ENCODE peak calls at places on chromosomes 13 and 19, in seven cellular contexts. One of them, this sample, is unnamed. For H3K4me1 and H3K9me3, the result is how much of the 10 kb centered on the place peaks cover.

GRCh38 chr13:39040206-39040605 is 1.9 kb downstream of the NHLRC3 start:
- DNase-seq in CD8-positive, alpha-beta memory T cell: no peak
- DNase-seq in pancreas: no peak
- DNase-seq in tibial artery: no peak
- DNase-seq in body of pancreas: no peak
- DNase-seq in IMR-90: no peak
- DNase-seq in sigmoid colon: no peak
- DNase-seq in this sample: no peak

GRCh38 chr13:26328326-26328725 is 74.4 kb downstream of the CDK8 start:
- DNase-seq in pancreas: no peak
- DNase-seq in CD8-positive, alpha-beta memory T cell: no peak
- DNase-seq in body of pancreas: no peak
- DNase-seq in tibial artery: no peak
- DNase-seq in IMR-90: no peak
- DNase-seq in sigmoid colon: no peak
- DNase-seq in this sample: no peak

GRCh38 chr13:102141625-102142472 is 260.0 kb downstream of the FGF14 start:
- DNase-seq in tibial artery: no peak
- DNase-seq in CD8-positive, alpha-beta memory T cell: no peak
- DNase-seq in IMR-90: peak
- DNase-seq in pancreas: no peak
- DNase-seq in body of pancreas: no peak
- DNase-seq in sigmoid colon: no peak
- DNase-seq in this sample: no peak

GRCh38 chr13:98384739-98385138 is 192.2 kb downstream of the STK24 start:
- DNase-seq in body of pancreas: no peak
- DNase-seq in tibial artery: no peak
- DNase-seq in IMR-90: peak
- DNase-seq in pancreas: no peak
- DNase-seq in sigmoid colon: no peak
- DNase-seq in CD8-positive, alpha-beta memory T cell: no peak
- DNase-seq in this sample: no peak

GRCh38 chr13:51557875-51558604 is 26.2 kb upstream of the WDFY2 start:
- DNase-seq in tibial artery: no peak
- DNase-seq in body of pancreas: no peak
- DNase-seq in CD8-positive, alpha-beta memory T cell: no peak
- DNase-seq in IMR-90: peak
- DNase-seq in sigmoid colon: no peak
- DNase-seq in pancreas: no peak
- DNase-seq in this sample: no peak

GRCh38 chr13:52862358-52863206 is 14.1 kb upstream of the PCDH8 start:
- DNase-seq in tibial artery: no peak
- DNase-seq in IMR-90: no peak
- DNase-seq in body of pancreas: no peak
- DNase-seq in pancreas: peak
- DNase-seq in CD8-positive, alpha-beta memory T cell: no peak
- DNase-seq in sigmoid colon: no peak
- DNase-seq in this sample: no peak

GRCh38 chr13:101654916-101655315 is 202.4 kb downstream of the ITGBL1 start:
- DNase-seq in pancreas: no peak
- DNase-seq in CD8-positive, alpha-beta memory T cell: no peak
- DNase-seq in IMR-90: peak
- DNase-seq in body of pancreas: no peak
- DNase-seq in sigmoid colon: no peak
- DNase-seq in tibial artery: no peak
- DNase-seq in this sample: no peak

GRCh38 chr13:77696006-77696862 is 1.3 kb upstream of the SLAIN1 start:
- DNase-seq in CD8-positive, alpha-beta memory T cell: no peak
- DNase-seq in pancreas: no peak
- DNase-seq in sigmoid colon: no peak
- DNase-seq in IMR-90: no peak
- DNase-seq in body of pancreas: no peak
- DNase-seq in tibial artery: no peak
- DNase-seq in this sample: no peak

GRCh38 chr19:46076951-46077814 is 36.4 kb upstream of the IGFL4 start:
- DNase-seq in tibial artery: peak
- DNase-seq in CD8-positive, alpha-beta memory T cell: no peak
- DNase-seq in body of pancreas: peak
- DNase-seq in IMR-90: peak
- DNase-seq in sigmoid colon: peak
- DNase-seq in pancreas: peak
- DNase-seq in this sample: no peak

GRCh38 chr19:50547385-50548190 is 20.6 kb downstream of the LRRC4B start:
- DNase-seq in pancreas: no peak
- DNase-seq in tibial artery: no peak
- DNase-seq in IMR-90: no peak
- DNase-seq in CD8-positive, alpha-beta memory T cell: no peak
- DNase-seq in sigmoid colon: no peak
- DNase-seq in body of pancreas: no peak
- DNase-seq in this sample: no peak

GRCh38 chr13:112067121-112067741 is at the start of gene SOX1:
- DNase-seq in body of pancreas: no peak
- DNase-seq in tibial artery: no peak
- DNase-seq in IMR-90: no peak
- DNase-seq in CD8-positive, alpha-beta memory T cell: no peak
- DNase-seq in pancreas: peak
- DNase-seq in sigmoid colon: no peak
- DNase-seq in this sample: no peak

GRCh38 chr19:19336597-19336996 is 16.0 kb downstream of the MAU2 start:
- DNase-seq in body of pancreas: no peak
- DNase-seq in CD8-positive, alpha-beta memory T cell: no peak
- DNase-seq in tibial artery: no peak
- DNase-seq in pancreas: no peak
- DNase-seq in IMR-90: no peak
- DNase-seq in sigmoid colon: no peak
- DNase-seq in this sample: no peak

GRCh38 chr19:17339088-17339741 is 1.9 kb downstream of the GTPBP3 start:
- DNase-seq in body of pancreas: no peak
- DNase-seq in CD8-positive, alpha-beta memory T cell: no peak
- DNase-seq in tibial artery: no peak
- DNase-seq in sigmoid colon: no peak
- DNase-seq in IMR-90: no peak
- DNase-seq in pancreas: peak
- DNase-seq in this sample: no peak

GRCh38 chr19:43467730-43468129 is 2.3 kb upstream of the LYPD3 start:
- DNase-seq in sigmoid colon: no peak
- DNase-seq in body of pancreas: no peak
- DNase-seq in tibial artery: no peak
- DNase-seq in IMR-90: peak
- DNase-seq in CD8-positive, alpha-beta memory T cell: no peak
- DNase-seq in pancreas: no peak
- DNase-seq in this sample: no peak

GRCh38 chr19:54616057-54616456 is 14.2 kb upstream of the LILRB1 start:
- DNase-seq in tibial artery: no peak
- DNase-seq in sigmoid colon: no peak
- DNase-seq in CD8-positive, alpha-beta memory T cell: no peak
- DNase-seq in IMR-90: no peak
- DNase-seq in pancreas: no peak
- DNase-seq in body of pancreas: no peak
- DNase-seq in this sample: no peak

GRCh38 chr19:13117176-13117771 is 734 bp upstream of the TRMT1 start:
- DNase-seq in body of pancreas: no peak
- DNase-seq in IMR-90: no peak
- DNase-seq in pancreas: no peak
- DNase-seq in sigmoid colon: no peak
- DNase-seq in tibial artery: no peak
- DNase-seq in CD8-positive, alpha-beta memory T cell: no peak
- DNase-seq in this sample: no peak

GRCh38 chr19:13117772-13118423 is at the start of gene NACC1:
- DNase-seq in IMR-90: peak
- DNase-seq in sigmoid colon: peak
- DNase-seq in pancreas: peak
- DNase-seq in CD8-positive, alpha-beta memory T cell: peak
- DNase-seq in tibial artery: peak
- DNase-seq in body of pancreas: peak
- DNase-seq in this sample: peak

GRCh38 chr19:13118424-13119193 is 545 bp downstream of the NACC1 start:
- DNase-seq in CD8-positive, alpha-beta memory T cell: no peak
- DNase-seq in pancreas: peak
- DNase-seq in body of pancreas: no peak
- DNase-seq in tibial artery: no peak
- DNase-seq in sigmoid colon: peak
- DNase-seq in IMR-90: peak
- DNase-seq in this sample: peak

GRCh38 chr19:13116282-13117175 is at the start of gene TRMT1:
- DNase-seq in sigmoid colon: peak
- DNase-seq in IMR-90: peak
- DNase-seq in CD8-positive, alpha-beta memory T cell: peak
- DNase-seq in pancreas: peak
- DNase-seq in body of pancreas: peak
- DNase-seq in tibial artery: peak
- DNase-seq in this sample: peak

DNA sequence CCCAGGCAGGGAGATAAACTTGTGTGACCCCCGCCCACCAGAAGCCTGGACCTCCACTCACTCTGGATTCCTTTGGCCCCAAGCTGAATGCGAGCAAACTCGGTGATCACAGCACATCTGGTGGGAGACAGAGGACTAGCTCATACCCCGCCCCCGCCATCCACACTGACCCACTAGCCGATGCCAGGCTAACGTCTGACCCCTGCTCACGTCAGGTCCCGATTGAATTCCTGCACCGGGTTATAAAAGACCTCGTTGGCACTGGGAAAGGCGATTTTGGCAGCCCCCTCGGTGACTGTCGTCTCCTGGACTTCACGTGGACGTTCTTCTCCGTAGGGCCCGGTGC is 631 bp downstream of the TRMT1 start:
- DNase-seq in tibial artery: no peak
- DNase-seq in pancreas: no peak
- DNase-seq in IMR-90: no peak
- DNase-seq in body of pancreas: no peak
- DNase-seq in sigmoid colon: no peak
- DNase-seq in CD8-positive, alpha-beta memory T cell: no peak
- DNase-seq in this sample: no peak
- H3K27ac ChIP-seq in tibial artery: peak
- H3K27ac ChIP-seq in pancreas: no peak
- H3K27ac ChIP-seq in IMR-90: peak
- H3K27ac ChIP-seq in body of pancreas: peak
- H3K27ac ChIP-seq in sigmoid colon: peak
- H3K27ac ChIP-seq in CD8-positive, alpha-beta memory T cell: peak
- H3K27ac ChIP-seq in this sample: peak

GRCh38 chr13:41199526-41199925 is 5.2 kb upstream of the KBTBD7 start:
- DNase-seq in sigmoid colon: no peak
- DNase-seq in CD8-positive, alpha-beta memory T cell: no peak
- DNase-seq in tibial artery: no peak
- DNase-seq in IMR-90: no peak
- DNase-seq in body of pancreas: no peak
- DNase-seq in pancreas: no peak
- DNase-seq in this sample: peak

GRCh38 chr13:41200126-41200525 is 5.8 kb upstream of the KBTBD7 start:
- DNase-seq in CD8-positive, alpha-beta memory T cell: no peak
- DNase-seq in IMR-90: no peak
- DNase-seq in body of pancreas: no peak
- DNase-seq in pancreas: no peak
- DNase-seq in sigmoid colon: no peak
- DNase-seq in tibial artery: no peak
- DNase-seq in this sample: no peak

GRCh38 chr13:41196011-41196410 is 1.6 kb upstream of the KBTBD7 start:
- DNase-seq in CD8-positive, alpha-beta memory T cell: no peak
- DNase-seq in IMR-90: no peak
- DNase-seq in pancreas: no peak
- DNase-seq in body of pancreas: no peak
- DNase-seq in tibial artery: no peak
- DNase-seq in sigmoid colon: no peak
- DNase-seq in this sample: no peak

GRCh38 chr13:41196620-41197019 is 2.3 kb upstream of the KBTBD7 start:
- DNase-seq in sigmoid colon: no peak
- DNase-seq in pancreas: no peak
- DNase-seq in tibial artery: no peak
- DNase-seq in body of pancreas: no peak
- DNase-seq in CD8-positive, alpha-beta memory T cell: no peak
- DNase-seq in IMR-90: no peak
- DNase-seq in this sample: no peak

GRCh38 chr13:41199061-41199460 is 4.7 kb upstream of the KBTBD7 start:
- DNase-seq in pancreas: no peak
- DNase-seq in body of pancreas: no peak
- DNase-seq in IMR-90: no peak
- DNase-seq in sigmoid colon: no peak
- DNase-seq in CD8-positive, alpha-beta memory T cell: no peak
- DNase-seq in tibial artery: no peak
- DNase-seq in this sample: no peak
- H3K4me1 ChIP-seq in pancreas: under half
- H3K4me1 ChIP-seq in body of pancreas: under half
- H3K4me1 ChIP-seq in IMR-90: under half
- H3K4me1 ChIP-seq in sigmoid colon: under half
- H3K4me1 ChIP-seq in CD8-positive, alpha-beta memory T cell: under half
- H3K4me1 ChIP-seq in tibial artery: under half
- H3K4me1 ChIP-seq in this sample: under half

GRCh38 chr13:20348018-20348417 is 115.9 kb upstream of the GJB6 start:
- DNase-seq in sigmoid colon: no peak
- DNase-seq in body of pancreas: no peak
- DNase-seq in tibial artery: no peak
- DNase-seq in CD8-positive, alpha-beta memory T cell: no peak
- DNase-seq in IMR-90: no peak
- DNase-seq in pancreas: no peak
- DNase-seq in this sample: no peak

GRCh38 chr13:20350380-20350763 is 118.3 kb upstream of the GJB6 start:
- DNase-seq in IMR-90: no peak
- DNase-seq in body of pancreas: no peak
- DNase-seq in CD8-positive, alpha-beta memory T cell: no peak
- DNase-seq in pancreas: no peak
- DNase-seq in sigmoid colon: no peak
- DNase-seq in tibial artery: no peak
- DNase-seq in this sample: no peak

GRCh38 chr13:20350819-20351218 is 118.7 kb upstream of the GJB6 start:
- DNase-seq in sigmoid colon: no peak
- DNase-seq in body of pancreas: no peak
- DNase-seq in tibial artery: no peak
- DNase-seq in IMR-90: no peak
- DNase-seq in pancreas: no peak
- DNase-seq in CD8-positive, alpha-beta memory T cell: no peak
- DNase-seq in this sample: no peak

GRCh38 chr13:20349564-20350379 is 117.7 kb upstream of the GJB6 start:
- DNase-seq in body of pancreas: no peak
- DNase-seq in CD8-positive, alpha-beta memory T cell: no peak
- DNase-seq in tibial artery: peak
- DNase-seq in pancreas: no peak
- DNase-seq in sigmoid colon: no peak
- DNase-seq in IMR-90: no peak
- DNase-seq in this sample: no peak

GRCh38 chr13:20348645-20349408 is 116.7 kb upstream of the GJB6 start:
- DNase-seq in CD8-positive, alpha-beta memory T cell: no peak
- DNase-seq in pancreas: no peak
- DNase-seq in IMR-90: no peak
- DNase-seq in tibial artery: no peak
- DNase-seq in body of pancreas: no peak
- DNase-seq in sigmoid colon: no peak
- DNase-seq in this sample: no peak
- H3K9me3 ChIP-seq in CD8-positive, alpha-beta memory T cell: under half
- H3K9me3 ChIP-seq in pancreas: under half
- H3K9me3 ChIP-seq in IMR-90: under half
- H3K9me3 ChIP-seq in tibial artery: under half
- H3K9me3 ChIP-seq in body of pancreas: under half
- H3K9me3 ChIP-seq in sigmoid colon: under half
- H3K9me3 ChIP-seq in this sample: under half

DNA sequence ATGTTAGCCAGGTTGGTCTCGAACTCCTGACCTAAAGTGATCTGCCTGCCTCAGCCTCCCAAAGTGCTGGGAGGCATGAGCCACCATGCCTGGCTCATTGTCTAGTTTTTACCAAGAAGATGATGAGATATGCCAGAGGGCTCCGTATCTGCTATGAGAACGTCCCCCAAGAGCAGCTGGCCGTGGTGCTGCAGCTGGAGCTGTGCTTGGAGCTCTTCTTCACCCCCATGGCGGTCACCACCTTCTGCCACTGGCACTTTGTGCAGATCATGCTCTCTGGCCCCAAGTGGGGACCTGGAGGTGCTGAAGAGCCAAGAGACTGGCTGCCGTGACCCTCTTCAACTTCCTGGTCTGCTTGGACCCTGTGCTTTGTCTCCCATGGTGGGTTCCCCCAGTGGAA is 36.8 kb downstream of the GPR42 start:
- DNase-seq in pancreas: no peak
- DNase-seq in body of pancreas: no peak
- DNase-seq in tibial artery: no peak
- DNase-seq in sigmoid colon: no peak
- DNase-seq in CD8-positive, alpha-beta memory T cell: no peak
- DNase-seq in IMR-90: no peak
- DNase-seq in this sample: no peak
- H3K27ac ChIP-seq in pancreas: no peak
- H3K27ac ChIP-seq in body of pancreas: no peak
- H3K27ac ChIP-seq in tibial artery: no peak
- H3K27ac ChIP-seq in sigmoid colon: no peak
- H3K27ac ChIP-seq in CD8-positive, alpha-beta memory T cell: no peak
- H3K27ac ChIP-seq in IMR-90: no peak
- H3K27ac ChIP-seq in this sample: no peak

This sample was measured in Peyer's patch.